ENCODE peak calls at places on chromosomes 16 and 17, in four cellular contexts. One of them, this sample, is unnamed.

GRCh38 chr17:60522889-60523626 is 3.0 kb downstream of the APPBP2 start:
- DNase-seq in IMR-90: no peak
- DNase-seq in fibroblast of lung: no peak
- DNase-seq in K562: no peak
- DNase-seq in this sample: no peak

GRCh38 chr17:39018267-39019134 is 51.3 kb upstream of the FBXO47 start:
- DNase-seq in IMR-90: no peak
- DNase-seq in fibroblast of lung: no peak
- DNase-seq in K562: no peak
- DNase-seq in this sample: no peak

GRCh38 chr16:87652799-87653198 is 50.5 kb downstream of the JPH3 start:
- DNase-seq in IMR-90: no peak
- DNase-seq in fibroblast of lung: no peak
- DNase-seq in K562: no peak
- DNase-seq in this sample: no peak

GRCh38 chr16:56895813-56896212 is 30.8 kb downstream of the SLC12A3 start:
- DNase-seq in IMR-90: no peak
- DNase-seq in fibroblast of lung: no peak
- DNase-seq in K562: no peak
- DNase-seq in this sample: no peak

GRCh38 chr17:4026255-4026654 is 62.0 kb upstream of the ATP2A3 start:
- DNase-seq in IMR-90: no peak
- DNase-seq in fibroblast of lung: no peak
- DNase-seq in K562: no peak
- DNase-seq in this sample: no peak

GRCh38 chr17:29585080-29585751 is 4.2 kb downstream of the GIT1 start:
- DNase-seq in IMR-90: no peak
- DNase-seq in fibroblast of lung: peak; percentile 44
- DNase-seq in K562: peak; percentile 36
- DNase-seq in this sample: no peak

GRCh38 chr17:229130-229944 is 47.9 kb upstream of the DOC2B start:
- DNase-seq in IMR-90: peak; percentile 1
- DNase-seq in fibroblast of lung: peak; percentile 29
- DNase-seq in K562: no peak
- DNase-seq in this sample: no peak

GRCh38 chr17:33200587-33200986 is 92.5 kb downstream of the ASIC2 start:
- DNase-seq in IMR-90: peak; percentile 20
- DNase-seq in fibroblast of lung: peak; percentile 41
- DNase-seq in K562: peak; percentile 16
- DNase-seq in this sample: peak; percentile 3

GRCh38 chr17:50636145-50636803 is 1.6 kb downstream of the ABCC3 start:
- DNase-seq in IMR-90: no peak
- DNase-seq in fibroblast of lung: no peak
- DNase-seq in K562: no peak
- DNase-seq in this sample: no peak

GRCh38 chr17:50635720-50636144 is 1.1 kb downstream of the ABCC3 start:
- DNase-seq in IMR-90: no peak
- DNase-seq in fibroblast of lung: no peak
- DNase-seq in K562: no peak
- DNase-seq in this sample: peak; percentile 41

GRCh38 chr17:50634123-50634914 is at the start of gene ABCC3:
- DNase-seq in IMR-90: no peak
- DNase-seq in fibroblast of lung: no peak
- DNase-seq in K562: no peak
- DNase-seq in this sample: peak; percentile 75

GRCh38 chr17:50633683-50634082 is 998 bp upstream of the ABCC3 start:
- DNase-seq in IMR-90: no peak
- DNase-seq in fibroblast of lung: no peak
- DNase-seq in K562: no peak
- DNase-seq in this sample: no peak

GRCh38 chr17:50634915-50635719 is 436 bp downstream of the ABCC3 start:
- DNase-seq in IMR-90: no peak
- DNase-seq in fibroblast of lung: no peak
- DNase-seq in K562: no peak
- DNase-seq in this sample: peak; percentile 24
- H3K27ac ChIP-seq in IMR-90: peak overlapping the region; percentile 30
- H3K27ac ChIP-seq in fibroblast of lung: no peak overlapping the region
- H3K27ac ChIP-seq in K562: no peak overlapping the region
- H3K27ac ChIP-seq in this sample: peak overlapping the region; percentile 90

DNA sequence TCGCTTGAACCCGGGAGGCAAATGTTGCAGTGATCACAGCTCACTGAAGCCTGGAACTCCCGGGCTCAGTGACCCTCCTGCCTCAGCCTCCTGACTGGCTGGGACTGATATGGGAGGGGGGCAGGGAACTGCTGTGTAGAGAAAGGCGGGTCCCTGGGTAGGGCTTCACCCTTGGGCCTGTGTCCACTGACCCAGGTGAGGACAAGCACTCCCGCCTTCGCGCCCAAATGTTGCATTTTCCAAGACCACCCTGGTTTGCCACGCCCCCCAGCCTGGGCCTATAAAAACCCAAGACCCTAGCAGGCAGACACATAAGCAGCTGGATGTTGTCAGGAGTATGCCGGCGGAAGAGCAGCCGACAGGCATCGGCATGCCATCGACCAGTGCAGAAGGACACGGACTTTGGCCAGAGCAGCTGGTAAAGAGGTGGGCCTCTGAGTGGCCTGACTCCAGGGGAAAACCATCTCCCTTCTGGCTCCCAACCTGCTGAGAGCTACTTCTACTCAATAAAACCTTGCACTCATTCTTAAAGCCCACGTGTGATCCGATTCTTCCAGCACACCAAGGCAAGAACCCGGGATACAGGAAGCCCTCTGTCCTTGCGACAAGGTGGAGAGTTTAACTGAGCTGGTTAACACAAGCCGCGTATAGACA is 19.1 kb downstream of the SMYD4 start:
- DNase-seq in IMR-90: no peak
- DNase-seq in fibroblast of lung: no peak
- DNase-seq in K562: no peak
- DNase-seq in this sample: no peak
- H3K9ac ChIP-seq in IMR-90: no peak overlapping the region
- H3K9ac ChIP-seq in fibroblast of lung: no peak overlapping the region
- H3K9ac ChIP-seq in K562: no peak overlapping the region
- H3K9ac ChIP-seq in this sample: no peak overlapping the region

GRCh38 chr17:76556759-76557367 is 17.0 kb downstream of the PRCD start:
- DNase-seq in IMR-90: peak; percentile 49
- DNase-seq in fibroblast of lung: peak; percentile 27
- DNase-seq in K562: no peak
- DNase-seq in this sample: peak; percentile 40

GRCh38 chr17:76551685-76552084 is 11.8 kb downstream of the PRCD start:
- DNase-seq in IMR-90: no peak
- DNase-seq in fibroblast of lung: no peak
- DNase-seq in K562: no peak
- DNase-seq in this sample: no peak

GRCh38 chr17:76550712-76551615 is 11.1 kb downstream of the PRCD start:
- DNase-seq in IMR-90: peak; percentile 54
- DNase-seq in fibroblast of lung: no peak
- DNase-seq in K562: no peak
- DNase-seq in this sample: peak; percentile 18

GRCh38 chr17:76553163-76553908 is 13.5 kb downstream of the PRCD start:
- DNase-seq in IMR-90: no peak
- DNase-seq in fibroblast of lung: no peak
- DNase-seq in K562: no peak
- DNase-seq in this sample: no peak

GRCh38 chr17:76554131-76554530 is 14.3 kb downstream of the PRCD start:
- DNase-seq in IMR-90: no peak
- DNase-seq in fibroblast of lung: no peak
- DNase-seq in K562: no peak
- DNase-seq in this sample: no peak
- H3K27ac ChIP-seq in IMR-90: no peak overlapping the region
- H3K27ac ChIP-seq in fibroblast of lung: no peak overlapping the region
- H3K27ac ChIP-seq in K562: no peak overlapping the region
- H3K27ac ChIP-seq in this sample: no peak overlapping the region

GRCh38 chr17:78937561-78937960 is 12.4 kb upstream of the TIMP2 start:
- DNase-seq in IMR-90: no peak
- DNase-seq in fibroblast of lung: no peak
- DNase-seq in K562: peak; percentile 50
- DNase-seq in this sample: no peak
- H3K9ac ChIP-seq in IMR-90: no peak overlapping the region
- H3K9ac ChIP-seq in fibroblast of lung: no peak overlapping the region
- H3K9ac ChIP-seq in K562: no peak overlapping the region
- H3K9ac ChIP-seq in this sample: no peak overlapping the region

GRCh38 chr17:19342611-19343255 is 19.8 kb downstream of the B9D1 start:
- DNase-seq in IMR-90: no peak
- DNase-seq in fibroblast of lung: no peak
- DNase-seq in K562: no peak
- DNase-seq in this sample: no peak
- H3K27ac ChIP-seq in IMR-90: no peak overlapping the region
- H3K27ac ChIP-seq in fibroblast of lung: no peak overlapping the region
- H3K27ac ChIP-seq in K562: no peak overlapping the region
- H3K27ac ChIP-seq in this sample: no peak overlapping the region

GRCh38 chr17:47653442-47653841 is 3.7 kb downstream of the KPNB1 start:
- DNase-seq in IMR-90: no peak
- DNase-seq in fibroblast of lung: no peak
- DNase-seq in K562: no peak
- DNase-seq in this sample: no peak

GRCh38 chr17:47654991-47655390 is 5.3 kb downstream of the KPNB1 start:
- DNase-seq in IMR-90: no peak
- DNase-seq in fibroblast of lung: no peak
- DNase-seq in K562: no peak
- DNase-seq in this sample: no peak

GRCh38 chr17:47651704-47652103 is 2.0 kb downstream of the KPNB1 start:
- DNase-seq in IMR-90: no peak
- DNase-seq in fibroblast of lung: no peak
- DNase-seq in K562: no peak
- DNase-seq in this sample: no peak

GRCh38 chr17:47650525-47651522 is 1.1 kb downstream of the KPNB1 start:
- DNase-seq in IMR-90: peak; percentile 94
- DNase-seq in fibroblast of lung: peak; percentile 96
- DNase-seq in K562: peak; percentile 96
- DNase-seq in this sample: peak; percentile 99

GRCh38 chr17:47652570-47652969 is 2.9 kb downstream of the KPNB1 start:
- DNase-seq in IMR-90: peak; percentile 13
- DNase-seq in fibroblast of lung: no peak
- DNase-seq in K562: no peak
- DNase-seq in this sample: no peak
- H3K9ac ChIP-seq in IMR-90: no peak overlapping the region
- H3K9ac ChIP-seq in fibroblast of lung: no peak overlapping the region
- H3K9ac ChIP-seq in K562: no peak overlapping the region
- H3K9ac ChIP-seq in this sample: no peak overlapping the region

DNA sequence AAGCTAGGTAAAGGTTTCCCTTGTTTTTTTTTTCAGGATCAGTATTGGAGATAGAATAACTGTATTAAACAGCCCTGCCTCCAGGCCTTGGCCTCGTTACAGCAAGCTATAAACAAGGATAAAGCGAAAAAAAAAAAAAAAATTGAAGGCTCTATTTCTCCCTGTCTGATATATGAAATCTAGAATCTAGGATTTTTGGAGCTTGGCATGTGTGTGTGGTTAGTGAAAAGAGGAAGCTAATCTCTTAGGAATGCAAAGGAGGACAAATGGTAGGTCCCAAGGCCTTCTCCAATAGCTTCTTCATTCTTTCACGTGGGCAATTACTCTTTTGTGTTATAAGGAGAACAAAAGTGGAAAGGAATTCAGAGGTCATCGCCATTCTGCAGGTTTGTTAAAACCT is 470.3 kb downstream of the TMEM114 start:
- DNase-seq in IMR-90: no peak
- DNase-seq in fibroblast of lung: no peak
- DNase-seq in K562: no peak
- DNase-seq in this sample: no peak
- H3K27ac ChIP-seq in IMR-90: no peak overlapping the region
- H3K27ac ChIP-seq in fibroblast of lung: no peak overlapping the region
- H3K27ac ChIP-seq in K562: no peak overlapping the region
- H3K27ac ChIP-seq in this sample: no peak overlapping the region

DNA sequence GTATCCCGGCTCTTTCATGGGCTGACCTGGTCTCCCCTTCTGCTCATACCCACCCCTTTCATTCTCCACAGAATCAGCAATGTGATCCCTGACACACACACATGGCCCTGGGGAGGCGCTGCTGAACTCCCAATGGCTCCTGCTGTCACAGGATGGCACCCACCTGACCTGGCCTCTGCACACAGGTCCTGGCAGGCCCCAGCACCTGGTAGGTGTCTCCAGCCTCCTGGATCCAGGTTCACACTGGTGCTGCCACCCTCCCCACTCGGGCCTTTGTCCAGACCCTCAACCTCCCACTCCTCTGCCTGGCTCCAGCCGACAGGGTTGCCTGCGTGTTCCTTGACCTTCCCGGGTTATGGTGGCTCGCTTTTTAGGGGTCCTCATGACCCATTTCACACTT is 1.3 kb upstream of the CD300C start:
- DNase-seq in IMR-90: no peak
- DNase-seq in fibroblast of lung: no peak
- DNase-seq in K562: no peak
- DNase-seq in this sample: no peak
- H3K9ac ChIP-seq in IMR-90: no peak overlapping the region
- H3K9ac ChIP-seq in fibroblast of lung: no peak overlapping the region
- H3K9ac ChIP-seq in K562: no peak overlapping the region
- H3K9ac ChIP-seq in this sample: no peak overlapping the region

GRCh38 chr17:8382880-8383142 is 182 bp downstream of the RPL26 start:
- DNase-seq in IMR-90: no peak
- DNase-seq in fibroblast of lung: no peak
- DNase-seq in K562: no peak
- DNase-seq in this sample: no peak

GRCh38 chr17:8386841-8387240 is 3.8 kb upstream of the RPL26 start:
- DNase-seq in IMR-90: no peak
- DNase-seq in fibroblast of lung: no peak
- DNase-seq in K562: no peak
- DNase-seq in this sample: no peak

GRCh38 chr17:8383143-8383974 is at the start of gene RPL26:
- DNase-seq in IMR-90: peak; percentile 98
- DNase-seq in fibroblast of lung: peak; percentile 96
- DNase-seq in K562: peak; percentile 89
- DNase-seq in this sample: peak; percentile 96

GRCh38 chr17:8382052-8382879 is 727 bp downstream of the RPL26 start:
- DNase-seq in IMR-90: no peak
- DNase-seq in fibroblast of lung: no peak
- DNase-seq in K562: no peak
- DNase-seq in this sample: peak; percentile 4

DNA sequence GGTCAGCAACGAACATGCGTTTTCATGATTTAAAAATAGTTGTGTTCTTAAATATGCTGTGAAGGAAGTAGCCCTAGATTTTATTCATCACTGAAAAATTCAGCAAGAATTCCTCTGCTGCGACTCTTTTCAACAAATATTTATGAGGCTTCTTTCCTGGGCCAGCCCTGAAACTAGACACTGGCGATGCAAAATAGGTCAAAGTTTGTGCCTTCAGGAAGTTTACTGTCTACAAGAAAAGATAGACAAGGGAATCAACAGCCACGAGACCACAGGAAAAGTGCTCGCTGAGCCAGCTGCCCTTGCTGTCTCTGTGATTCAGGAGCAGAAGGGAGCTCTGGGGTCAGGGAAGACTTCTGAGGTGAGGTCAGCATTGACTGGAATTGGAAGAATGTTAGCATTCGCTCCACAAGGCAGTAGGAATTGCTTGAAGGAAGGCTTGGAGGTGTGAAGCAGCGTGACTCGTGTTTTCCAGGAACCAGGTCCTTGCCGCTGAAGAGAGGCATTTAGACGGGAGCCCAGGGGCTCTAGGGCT is 1.9 kb upstream of the RPL26 start:
- DNase-seq in IMR-90: peak; percentile 93
- DNase-seq in fibroblast of lung: peak; percentile 96
- DNase-seq in K562: no peak
- DNase-seq in this sample: peak; percentile 73
- H3K27ac ChIP-seq in IMR-90: peak overlapping the region; percentile 89
- H3K27ac ChIP-seq in fibroblast of lung: peak overlapping the region; percentile 85
- H3K27ac ChIP-seq in K562: peak overlapping the region; percentile 52
- H3K27ac ChIP-seq in this sample: peak overlapping the region; percentile 67

This sample was measured in PC-3.